ENCODE peak calls at places on chromosomes 5 and 9, in nine cellular contexts. D is A549, Y is A673, H is AG09309, V is neural crest cell, G is heart left ventricle, W is fibroblast of mammary gland, C is uterus, J is esophagus squamous epithelium. K is an unnamed sample.

GRCh38 chr5:90740244-90740799 is 181.7 kb downstream of the ADGRV1 start:
- DNase-seq in V (no peak), W (no peak), H (no peak), G (no peak), C (no peak), Y (no peak), J (no peak), D (no peak), K (no peak)

GRCh38 chr9:22088372-22089063 is 79.4 kb upstream of the CDKN2B start:
- DNase-seq in G (no peak), W (no peak), J (no peak), V (no peak), C (no peak), D (no peak), Y (no peak), H (no peak), K (no peak)

GRCh38 chr9:95462419-95463121 is 54.2 kb downstream of the PTCH1 start:
- DNase-seq in G (peak; percentile 73), C (peak; percentile 69), W (peak; percentile 87), H (peak; percentile 55), D (no peak), V (peak; percentile 55), Y (peak; percentile 85), J (peak; percentile 11), K (peak; percentile 63)

GRCh38 chr9:134969401-134969800 is 51.7 kb upstream of the FCN1 start:
- DNase-seq in C (no peak), Y (no peak), W (no peak), H (no peak), V (no peak), G (peak; percentile 13), D (no peak), J (no peak), K (no peak)

GRCh38 chr5:119949426-119949999 is 320.2 kb downstream of the FAM170A start:
- DNase-seq in D (no peak), C (no peak), J (no peak), V (no peak), Y (no peak), W (no peak), G (no peak), H (no peak), K (no peak)

GRCh38 chr5:125154321-125154811 is 407.9 kb upstream of the ZNF608 start:
- DNase-seq in G (no peak), J (no peak), Y (no peak), C (no peak), H (no peak), V (no peak), D (no peak), W (peak; percentile 16), K (no peak)

GRCh38 chr9:114824130-114824529 is 18.3 kb upstream of the TNFSF15 start:
- DNase-seq in J (no peak), G (no peak), H (peak; percentile 10), W (peak; percentile 78), Y (no peak), D (no peak), C (no peak), V (no peak), K (no peak)

GRCh38 chr9:94801685-94802084 is 75.2 kb downstream of the AOPEP start:
- DNase-seq in H (no peak), V (no peak), C (no peak), Y (no peak), J (no peak), D (no peak), W (peak; percentile 81), G (no peak), K (no peak)

GRCh38 chr9:22203371-22204138 is 194.4 kb upstream of the CDKN2B start:
- DNase-seq in V (no peak), J (no peak), Y (no peak), H (no peak), D (no peak), C (no peak), G (no peak), W (peak; percentile 78), K (no peak)

GRCh38 chr9:120916573-120916972 is 10.0 kb downstream of the TRAF1 start:
- DNase-seq in C (peak; percentile 83), W (peak; percentile 93), V (no peak), J (no peak), H (no peak), Y (peak; percentile 46), D (no peak), G (no peak), K (no peak)

GRCh38 chr5:62742214-62742613 is 163.6 kb downstream of the LRRC70 start:
- DNase-seq in H (no peak), J (no peak), V (no peak), W (no peak), C (no peak), Y (no peak), D (no peak), G (no peak), K (no peak)

DNA sequence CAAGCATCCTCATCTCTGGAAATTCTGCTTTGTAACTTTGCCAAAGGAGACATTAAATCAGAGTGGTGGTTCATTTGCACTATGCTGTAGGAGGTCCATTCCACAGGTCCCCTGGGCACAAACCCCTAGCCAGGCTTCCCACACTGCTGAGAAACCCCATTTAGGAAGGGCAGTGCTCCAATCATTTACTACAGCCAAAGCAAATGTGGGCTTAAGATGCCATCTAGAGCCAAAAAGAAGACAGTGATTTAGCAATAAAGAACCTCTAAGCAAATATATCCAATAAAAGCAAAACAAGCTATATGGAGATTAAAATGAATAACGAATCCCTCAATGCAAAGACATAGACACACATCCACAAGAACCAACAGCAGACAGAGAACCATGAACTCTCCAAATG is 129.0 kb upstream of the ALDH1B1 start:
- DNase-seq in C (no peak), V (no peak), G (no peak), H (no peak), D (no peak), J (no peak), W (peak; percentile 38), Y (peak; percentile 46), K (no peak)
- TF ChIP-seq CTCF in C (no peak), V (peak; percentile 59), G (no peak), H (peak; percentile 52), D (peak; percentile 56), J (no peak), W (peak; percentile 23), Y (peak; percentile 53), K (no peak)

DNA sequence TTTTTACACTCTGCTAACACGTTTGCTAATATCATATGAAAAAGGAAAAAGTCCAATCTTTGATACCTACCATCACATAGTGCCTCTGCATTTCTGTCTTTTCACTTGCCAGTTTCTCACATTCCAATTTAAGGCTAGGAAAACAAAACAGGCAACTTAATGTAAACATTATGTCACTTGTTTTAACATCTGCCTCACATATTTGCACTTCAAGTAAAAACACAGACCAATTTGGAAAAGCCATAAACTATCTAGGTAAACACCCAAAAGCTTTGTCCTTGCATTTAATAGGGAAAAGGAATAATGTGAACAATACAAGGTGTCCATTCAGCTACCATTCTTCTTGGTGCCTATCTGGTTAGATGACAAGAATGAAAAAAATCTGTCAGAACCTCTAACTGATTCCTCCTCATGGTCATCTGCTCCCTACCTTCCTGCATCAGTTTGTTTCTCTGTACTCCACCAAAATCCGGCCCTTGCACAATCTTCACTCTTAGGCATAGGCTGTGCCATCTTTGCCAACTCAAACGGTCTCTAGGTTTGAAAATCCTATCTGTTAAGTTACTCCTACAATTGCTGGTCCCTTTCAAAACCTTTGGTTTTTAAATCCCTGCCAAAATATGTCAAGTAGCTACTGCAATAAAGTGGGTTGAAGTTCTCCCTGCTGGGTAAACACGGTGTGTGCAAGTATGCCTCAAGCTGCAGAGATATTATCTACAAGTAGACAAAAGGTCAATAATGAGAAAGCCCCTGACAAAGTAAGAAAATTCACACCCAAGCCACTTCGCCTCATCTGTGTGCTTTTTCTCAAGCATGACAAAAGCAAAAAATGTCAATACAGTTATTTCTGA is 3.4 kb downstream of the TLE1 start:
- DNase-seq in W (peak; percentile 42), Y (no peak), D (no peak), C (no peak), G (no peak), H (no peak), J (no peak), V (no peak), K (no peak)
- TF ChIP-seq CTCF in W (peak; percentile 18), Y (no peak), D (no peak), C (no peak), G (no peak), H (peak; percentile 36), J (no peak), V (peak; percentile 31), K (no peak)

GRCh38 chr9:23841304-23841703 is 15.3 kb upstream of the ELAVL2 start:
- DNase-seq in W (no peak), Y (no peak), C (no peak), J (no peak), H (no peak), V (no peak), G (no peak), D (no peak), K (no peak)

DNA sequence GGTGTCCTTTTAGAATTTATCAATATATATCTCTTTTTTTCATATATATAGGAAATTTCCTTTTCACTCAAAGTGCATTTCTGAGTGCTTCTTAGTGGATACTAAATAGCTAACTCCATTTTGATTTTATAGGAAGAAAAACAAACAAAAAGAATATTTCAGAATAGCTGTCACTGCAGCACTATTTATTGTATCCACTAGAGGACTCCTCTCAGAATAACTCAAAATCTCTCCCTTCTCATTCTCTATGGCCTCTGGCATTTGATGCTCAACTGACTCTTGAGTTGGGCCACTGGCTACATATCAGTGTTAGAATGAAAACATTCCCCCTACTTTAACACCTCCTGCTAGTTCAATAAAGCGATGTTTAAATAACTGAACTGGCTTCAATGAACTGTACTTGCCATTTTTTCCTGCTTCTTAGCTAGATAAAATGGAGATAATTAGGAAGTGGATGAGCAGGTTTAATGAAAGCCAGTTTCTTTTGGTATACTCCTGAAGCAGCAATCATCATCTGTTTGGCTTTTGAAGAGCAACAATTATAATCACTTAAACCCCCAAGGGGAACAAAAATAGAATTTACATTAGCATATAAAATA is 16.6 kb upstream of the ELAVL2 start:
- DNase-seq in G (no peak), V (no peak), W (no peak), D (no peak), H (no peak), Y (no peak), J (no peak), C (no peak), K (no peak)
- TF ChIP-seq CTCF in G (no peak), V (peak; percentile 50), W (no peak), D (no peak), H (no peak), Y (no peak), J (no peak), C (no peak), K (peak; percentile 15)

GRCh38 chr9:74935008-74935407 is 17.7 kb downstream of the C9orf40 start:
- DNase-seq in Y (no peak), C (no peak), G (no peak), H (no peak), W (peak; percentile 24), V (no peak), D (no peak), J (no peak), K (no peak)

GRCh38 chr9:74942801-74943200 is 9.9 kb downstream of the C9orf40 start:
- DNase-seq in G (no peak), Y (no peak), H (no peak), W (peak; percentile 31), C (no peak), J (no peak), V (no peak), D (no peak), K (no peak)

GRCh38 chr9:74940600-74940999 is 12.1 kb downstream of the C9orf40 start:
- DNase-seq in W (peak; percentile 1), D (no peak), J (no peak), Y (peak; percentile 49), V (no peak), H (no peak), G (no peak), C (no peak), K (no peak)
- TF ChIP-seq CTCF in W (no peak), D (no peak), J (no peak), Y (peak; percentile 29), V (no peak), H (no peak), G (no peak), C (no peak), K (no peak)

GRCh38 chr9:92749071-92749933 is 15.3 kb downstream of the BICD2 start:
- DNase-seq in Y (no peak), J (no peak), D (no peak), H (no peak), C (no peak), W (no peak), G (no peak), V (no peak), K (no peak)
- TF ChIP-seq CTCF in Y (no peak), J (no peak), D (no peak), H (no peak), C (no peak), W (no peak), G (no peak), V (no peak), K (no peak)